ENCODE peak calls at places on chromosomes 5 and 9, in nine cellular contexts. J is right cardiac atrium; M is psoas muscle; C is tibial artery; H is PC-9; Z is cardiac muscle cell; R is body of pancreas; K is neural progenitor cell; I is effector memory CD4-positive, alpha-beta T cell. L is an unnamed sample. For H3K27me3 and H3K4me1, the result is how much of the 10 kb centered on the place peaks cover.

GRCh38 chr5:122772446-122772845 is 2.4 kb upstream of the SNX2 start:
- DNase-seq in J (no peak), M (no peak), C (no peak), H (no peak), Z (peak), R (no peak), K (no peak), I (no peak), L (no peak)

GRCh38 chr5:171639236-171639635 is 146.4 kb upstream of the SMIM23 start:
- DNase-seq in J (no peak), M (no peak), C (no peak), H (no peak), Z (no peak), R (no peak), K (no peak), I (no peak), L (no peak)

GRCh38 chr5:111144352-111144930 is 52.3 kb downstream of the WDR36 start:
- DNase-seq in J (no peak), M (no peak), C (no peak), H (no peak), Z (no peak), R (no peak), K (no peak), I (no peak), L (no peak)

GRCh38 chr9:89793124-89793495 is 188.3 kb downstream of the GADD45G start:
- DNase-seq in J (no peak), M (peak), C (no peak), H (no peak), Z (no peak), R (no peak), K (no peak), I (no peak), L (no peak)

GRCh38 chr9:72473474-72474241 is 47.8 kb upstream of the TMC1 start:
- DNase-seq in J (no peak), M (no peak), C (no peak), H (no peak), Z (no peak), R (no peak), K (no peak), I (no peak), L (no peak)

GRCh38 chr5:131671994-131672655 is 37.1 kb upstream of the RAPGEF6 start:
- DNase-seq in J (no peak), M (no peak), C (no peak), H (no peak), Z (peak), R (peak), K (peak), I (no peak), L (no peak)

GRCh38 chr5:76689321-76690026 is 26.5 kb upstream of the F2R start:
- DNase-seq in J (no peak), M (no peak), C (no peak), H (no peak), Z (no peak), R (no peak), K (no peak), I (no peak), L (no peak)

GRCh38 chr5:13660072-13660471 is 284.4 kb downstream of the DNAH5 start:
- DNase-seq in J (no peak), M (no peak), C (no peak), H (no peak), Z (no peak), R (no peak), K (peak), I (no peak), L (no peak)

GRCh38 chr9:115591584-115591984 is 473.6 kb upstream of the TNC start:
- DNase-seq in J (peak), M (peak), C (peak), H (peak), Z (peak), R (peak), K (peak), I (no peak), L (no peak)

GRCh38 chr9:116767219-116767618 is 80.1 kb downstream of the TRIM32 start:
- DNase-seq in J (no peak), M (no peak), C (no peak), H (no peak), Z (peak), R (no peak), K (peak), I (no peak), L (no peak)

GRCh38 chr9:121651295-121652036 is at the start of gene DAB2IP:
- DNase-seq in J (peak), M (peak), C (peak), H (peak), Z (peak), R (peak), K (peak), I (no peak), L (peak)

GRCh38 chr5:94941113-94941765 is 322.8 kb downstream of the SLF1 start:
- DNase-seq in J (no peak), M (no peak), C (no peak), H (no peak), Z (no peak), R (no peak), K (no peak), I (no peak), L (no peak)

GRCh38 chr5:124746252-124746915 is at the start of gene ZNF608:
- DNase-seq in J (no peak), M (no peak), C (peak), H (no peak), Z (peak), R (peak), K (peak), I (no peak), L (no peak)

GRCh38 chr9:97518909-97519307 is 17.4 kb downstream of the TMOD1 start:
- DNase-seq in J (no peak), M (peak), C (peak), H (peak), Z (no peak), R (peak), K (no peak), I (no peak), L (no peak)

GRCh38 chr9:89946741-89947140 is 341.9 kb downstream of the GADD45G start:
- DNase-seq in J (no peak), M (no peak), C (no peak), H (no peak), Z (no peak), R (no peak), K (no peak), I (no peak), L (no peak)

GRCh38 chr5:133889271-133889905 is 79.0 kb downstream of the C5orf15 start:
- DNase-seq in J (no peak), M (peak), C (no peak), H (no peak), Z (no peak), R (no peak), K (no peak), I (no peak), L (peak)

GRCh38 chr5:150535611-150536010 is 27.7 kb downstream of the NDST1 start:
- DNase-seq in J (no peak), M (no peak), C (no peak), H (no peak), Z (no peak), R (no peak), K (no peak), I (no peak), L (no peak)

GRCh38 chr5:181042036-181042435 is 2.0 kb downstream of the BTNL9 start:
- DNase-seq in J (no peak), M (no peak), C (no peak), H (no peak), Z (no peak), R (no peak), K (no peak), I (no peak), L (no peak)
- H3K4me3 ChIP-seq in J (peak), M (peak), C (no peak), H (no peak), Z (no peak), R (no peak), K (no peak), I (no peak), L (peak)

GRCh38 chr9:126705311-126705766 is 91.6 kb downstream of the LMX1B start:
- DNase-seq in J (peak), M (peak), C (peak), H (peak), Z (peak), R (peak), K (peak), I (peak), L (peak)
- H3K27me3 ChIP-seq in J (under half), M (under half), C (under half), H (under half), Z (under half), R (under half), K (half or more), I (under half), L (under half)

DNA sequence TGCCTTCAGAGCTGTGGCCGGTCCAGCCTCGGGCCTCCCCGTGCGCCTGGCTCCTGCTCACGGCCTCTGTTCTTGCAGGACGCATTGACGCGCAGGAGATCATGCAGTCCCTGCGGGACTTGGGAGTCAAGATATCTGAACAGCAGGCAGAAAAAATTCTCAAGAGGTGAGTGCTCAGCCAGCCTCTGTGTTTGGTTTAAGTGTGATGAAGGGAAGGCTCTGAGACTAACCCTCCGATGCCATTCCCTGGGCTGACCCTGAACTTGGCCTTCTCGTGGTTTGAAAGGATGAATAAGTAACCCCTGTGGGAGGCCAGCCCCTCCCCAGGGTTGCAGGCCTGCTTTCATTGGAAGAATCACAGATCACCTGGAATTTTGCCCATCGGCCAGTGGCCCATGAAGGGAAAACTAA is 26.3 kb downstream of the PTGES2 start:
- DNase-seq in J (no peak), M (peak), C (no peak), H (no peak), Z (no peak), R (no peak), K (no peak), I (no peak), L (no peak)
- H3K4me1 ChIP-seq in J (under half), M (half or more), C (half or more), H (under half), Z (under half), R (half or more), K (under half), I (under half), L (half or more)

GRCh38 chr9:127769985-127770904 is 8.2 kb downstream of the SH2D3C start:
- DNase-seq in J (no peak), M (no peak), C (no peak), H (no peak), Z (no peak), R (no peak), K (peak), I (no peak), L (no peak)
- H3K4me3 ChIP-seq in J (peak), M (peak), C (peak), H (peak), Z (no peak), R (no peak), K (peak), I (peak), L (peak)

GRCh38 chr5:137263319-137263718 is 235.8 kb downstream of the SPOCK1 start:
- DNase-seq in J (no peak), M (no peak), C (no peak), H (no peak), Z (no peak), R (peak), K (no peak), I (no peak), L (no peak)
- H3K27me3 ChIP-seq in J (under half), M (under half), C (under half), H (under half), Z (under half), R (under half), K (under half), I (under half), L (under half)

GRCh38 chr9:101371813-101372212 is 13.0 kb downstream of the BAAT start:
- DNase-seq in J (no peak), M (no peak), C (no peak), H (no peak), Z (no peak), R (no peak), K (no peak), I (no peak), L (no peak)

GRCh38 chr9:101376117-101376866 is 8.5 kb downstream of the BAAT start:
- DNase-seq in J (no peak), M (no peak), C (no peak), H (no peak), Z (no peak), R (no peak), K (no peak), I (no peak), L (no peak)

GRCh38 chr9:101380295-101380694 is 4.5 kb downstream of the BAAT start:
- DNase-seq in J (no peak), M (no peak), C (no peak), H (no peak), Z (no peak), R (no peak), K (peak), I (no peak), L (no peak)

GRCh38 chr9:101372327-101373118 is 12.3 kb downstream of the BAAT start:
- DNase-seq in J (no peak), M (no peak), C (no peak), H (no peak), Z (no peak), R (no peak), K (no peak), I (no peak), L (no peak)

DNA sequence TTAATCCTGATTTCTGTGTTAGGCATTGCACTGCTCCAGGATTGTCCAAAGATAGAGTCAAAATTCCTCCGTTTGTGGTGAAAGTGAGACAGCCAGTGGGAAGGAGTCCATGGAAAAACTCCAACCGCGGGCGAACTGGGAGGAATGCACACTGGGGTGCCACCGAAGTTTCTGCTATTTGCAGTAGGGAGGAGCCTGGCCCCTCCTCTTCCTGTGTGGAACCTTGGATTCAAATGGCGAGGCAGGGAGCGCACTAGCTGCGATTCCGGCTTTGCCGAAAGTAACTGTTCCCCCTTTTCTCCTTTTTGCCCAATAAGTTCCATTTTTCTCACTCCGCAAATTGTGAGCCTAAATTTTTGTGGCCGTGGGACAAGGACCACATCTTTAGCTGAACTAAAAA is 9.3 kb downstream of the BAAT start:
- DNase-seq in J (no peak), M (no peak), C (no peak), H (no peak), Z (no peak), R (no peak), K (no peak), I (no peak), L (no peak)
- H3K4me1 ChIP-seq in J (under half), M (under half), C (under half), H (under half), Z (under half), R (under half), K (under half), I (under half), L (under half)

GRCh38 chr9:106085479-106085878 is 391.1 kb downstream of the TMEM38B start:
- DNase-seq in J (no peak), M (no peak), C (no peak), H (no peak), Z (no peak), R (no peak), K (no peak), I (no peak), L (no peak)

DNA sequence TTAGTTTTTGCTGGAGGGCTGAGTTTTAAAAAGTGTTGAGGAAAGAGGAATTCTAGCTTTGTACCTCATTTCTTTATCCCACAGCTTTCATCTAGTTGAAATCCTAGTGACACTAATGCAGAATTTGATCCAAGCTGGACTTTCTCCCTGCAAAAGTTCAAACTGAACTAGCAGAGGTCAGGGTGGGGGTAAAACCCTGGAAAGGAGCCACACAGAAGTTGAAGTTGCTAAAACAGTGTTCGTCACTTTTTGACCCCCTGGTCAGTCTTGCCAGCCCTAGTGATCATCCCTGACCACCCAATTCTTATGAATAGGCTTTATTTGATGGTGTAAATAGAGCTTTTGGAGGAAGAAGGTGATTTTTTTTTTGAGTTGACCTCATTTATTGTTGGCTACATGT is 390.4 kb downstream of the TMEM38B start:
- DNase-seq in J (no peak), M (no peak), C (no peak), H (no peak), Z (no peak), R (no peak), K (no peak), I (no peak), L (no peak)
- H3K4me3 ChIP-seq in J (no peak), M (no peak), C (no peak), H (no peak), Z (no peak), R (no peak), K (no peak), I (no peak), L (no peak)

GRCh38 chr9:68802525-68803015 is 97.5 kb downstream of the PIP5K1B start:
- DNase-seq in J (no peak), M (no peak), C (no peak), H (no peak), Z (no peak), R (no peak), K (no peak), I (no peak), L (no peak)

GRCh38 chr9:68808481-68808880 is 103.4 kb downstream of the PIP5K1B start:
- DNase-seq in J (no peak), M (no peak), C (no peak), H (no peak), Z (no peak), R (no peak), K (no peak), I (no peak), L (no peak)

GRCh38 chr9:68800836-68801235 is 95.8 kb downstream of the PIP5K1B start:
- DNase-seq in J (no peak), M (no peak), C (no peak), H (no peak), Z (no peak), R (no peak), K (no peak), I (no peak), L (no peak)

GRCh38 chr9:68805890-68806517 is 101.0 kb downstream of the PIP5K1B start:
- DNase-seq in J (no peak), M (no peak), C (no peak), H (no peak), Z (peak), R (no peak), K (no peak), I (no peak), L (no peak)

DNA sequence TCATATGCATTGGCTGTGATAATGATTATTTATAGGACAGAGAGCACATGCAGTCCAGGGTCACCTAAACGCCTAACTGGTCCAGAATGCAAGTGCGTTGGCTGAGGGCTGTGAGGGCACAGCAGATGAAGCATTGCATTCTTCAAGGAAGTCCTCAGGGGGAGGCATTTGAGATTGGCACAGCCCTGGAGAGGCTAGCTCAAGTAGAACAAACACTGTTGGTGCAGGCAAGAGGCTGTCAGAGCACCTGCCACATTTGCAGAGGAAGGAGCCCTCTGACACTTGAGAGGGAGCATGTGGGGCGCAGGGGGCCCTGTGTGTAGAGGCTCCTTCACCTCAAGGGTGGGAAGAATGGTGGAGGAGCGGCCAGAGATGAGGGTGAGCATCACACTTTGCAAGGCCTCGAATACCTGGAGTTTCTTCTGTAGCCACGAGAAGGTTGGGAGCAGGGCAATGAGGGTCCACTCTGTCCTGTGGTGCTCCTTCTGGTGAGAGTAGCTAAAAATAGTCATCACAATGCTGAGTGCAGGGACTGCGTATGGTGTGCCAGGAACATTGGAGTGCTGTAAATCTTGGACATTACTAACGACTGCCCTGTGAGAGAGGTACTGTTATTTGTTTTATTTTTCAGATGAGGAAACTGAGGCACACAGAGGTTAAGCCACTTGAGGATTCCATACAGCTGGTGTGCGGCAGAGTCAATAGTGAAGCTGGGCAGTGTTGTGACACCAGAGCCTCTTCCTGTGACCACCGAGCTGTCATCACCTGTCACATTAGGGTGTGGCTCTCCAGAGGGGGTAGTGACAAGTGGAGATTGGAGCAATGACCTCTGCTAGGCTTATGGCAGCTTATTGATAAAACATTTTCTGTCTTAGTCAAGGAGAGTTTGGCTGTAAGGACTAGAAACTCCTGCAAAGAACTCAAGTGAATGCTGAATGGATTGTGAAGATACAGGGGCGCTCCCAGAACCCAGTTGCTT is 100.2 kb downstream of the PIP5K1B start:
- DNase-seq in J (no peak), M (no peak), C (no peak), H (no peak), Z (peak), R (no peak), K (no peak), I (no peak), L (peak)
- H3K27me3 ChIP-seq in J (under half), M (under half), C (under half), H (half or more), Z (under half), R (under half), K (under half), I (under half), L (under half)

L was measured in upper lobe of right lung.